ENCODE peak calls at places on chromosomes 2 and 18, in five cellular contexts. J is foreskin fibroblast, V is WTC11, D is neural crest cell, A is BJ. O is an unnamed sample.

GRCh38 chr2:189287982-189288494 is 108.5 kb upstream of the COL5A2 start:
- DNase-seq in J (peak; percentile 65), V (no peak), D (no peak), A (peak; percentile 55), O (no peak)

GRCh38 chr2:199463000-199463692 is 5.4 kb upstream of the SATB2 start:
- DNase-seq in J (peak; percentile 58), V (peak; percentile 87), D (peak; percentile 86), A (no peak), O (peak; percentile 65)

GRCh38 chr2:150167711-150168110 is 319.8 kb downstream of the RND3 start:
- DNase-seq in J (peak; percentile 41), V (no peak), D (no peak), A (peak; percentile 23), O (no peak)

GRCh38 chr18:62741118-62741566 is 25.8 kb downstream of the PHLPP1 start:
- DNase-seq in J (no peak), V (no peak), D (no peak), A (no peak), O (no peak)

GRCh38 chr2:60976875-60977561 is 40.5 kb upstream of the PEX13 start:
- DNase-seq in J (no peak), V (no peak), D (no peak), A (no peak), O (no peak)

GRCh38 chr18:44733069-44733753 is 52.5 kb downstream of the SETBP1 start:
- DNase-seq in J (peak; percentile 92), V (no peak), D (no peak), A (peak; percentile 60), O (peak; percentile 37)

GRCh38 chr2:165113414-165113813 is 90.4 kb downstream of the SCN3A start:
- DNase-seq in J (peak; percentile 0), V (no peak), D (no peak), A (no peak), O (no peak)

GRCh38 chr2:236951830-236952475 is 133.7 kb upstream of the COPS8 start:
- DNase-seq in J (no peak), V (no peak), D (no peak), A (no peak), O (no peak)

GRCh38 chr2:215878476-215879063 is 134.8 kb downstream of the MREG start:
- DNase-seq in J (no peak), V (no peak), D (no peak), A (peak; percentile 81), O (no peak)

GRCh38 chr2:176114120-176114929 is 2.3 kb upstream of the HOXD10 start:
- DNase-seq in J (no peak), V (no peak), D (no peak), A (no peak), O (no peak)

DNA sequence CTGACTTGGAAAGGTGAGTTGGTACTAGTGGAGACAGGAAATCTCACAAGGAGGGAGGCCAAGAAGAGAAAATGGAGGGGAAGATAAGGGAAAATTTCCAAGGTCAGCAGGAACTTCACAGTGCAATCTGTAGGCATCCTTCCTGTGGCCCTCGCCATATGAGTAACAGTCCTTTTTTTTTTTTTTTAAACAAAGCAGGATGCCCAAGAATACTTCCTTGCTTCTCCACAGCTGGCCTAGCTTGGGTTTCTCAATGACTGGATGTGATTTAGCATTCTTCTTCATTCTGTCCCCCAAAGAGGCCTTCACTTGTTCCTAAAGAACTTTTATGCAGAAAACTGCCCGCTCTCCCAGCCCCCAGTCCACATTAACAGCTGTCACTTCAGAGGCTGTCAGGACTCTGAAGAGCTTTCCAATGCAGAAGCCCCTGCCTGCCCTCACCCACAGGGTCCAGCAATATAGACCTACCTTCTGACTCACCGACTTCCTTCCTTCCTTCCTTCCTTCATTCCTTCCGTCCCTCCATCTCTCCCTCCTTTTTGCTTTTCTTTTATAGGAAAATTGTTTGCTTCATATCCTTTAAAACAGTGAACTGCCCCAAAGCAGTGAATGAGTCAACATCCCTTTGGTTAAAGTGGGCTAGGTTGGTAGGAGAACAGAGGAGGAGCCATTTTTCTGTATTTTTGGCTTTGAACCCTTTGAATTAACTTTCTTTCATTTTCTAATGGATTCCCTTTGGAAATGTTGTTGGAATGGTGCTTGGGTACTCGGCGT is 172.0 kb downstream of the MGAT5 start:
- DNase-seq in J (peak; percentile 24), V (no peak), D (no peak), A (no peak), O (no peak)
- TF ChIP-seq CTCF in J (no peak), V (no peak), D (no peak), A (no peak), O (no peak)

GRCh38 chr18:12308386-12309100 is 502 bp downstream of the TUBB6 start:
- DNase-seq in J (peak; percentile 91), V (peak; percentile 67), D (peak; percentile 53), A (peak; percentile 52), O (peak; percentile 77)

GRCh38 chr18:12305930-12306629 is 2.0 kb upstream of the TUBB6 start:
- DNase-seq in J (no peak), V (peak; percentile 42), D (no peak), A (no peak), O (no peak)

GRCh38 chr18:12307871-12308385 is at the start of gene TUBB6:
- DNase-seq in J (peak; percentile 89), V (peak; percentile 73), D (peak; percentile 54), A (no peak), O (peak; percentile 64)

GRCh38 chr18:12306752-12307151 is 1.3 kb upstream of the TUBB6 start:
- DNase-seq in J (no peak), V (no peak), D (no peak), A (no peak), O (no peak)

DNA sequence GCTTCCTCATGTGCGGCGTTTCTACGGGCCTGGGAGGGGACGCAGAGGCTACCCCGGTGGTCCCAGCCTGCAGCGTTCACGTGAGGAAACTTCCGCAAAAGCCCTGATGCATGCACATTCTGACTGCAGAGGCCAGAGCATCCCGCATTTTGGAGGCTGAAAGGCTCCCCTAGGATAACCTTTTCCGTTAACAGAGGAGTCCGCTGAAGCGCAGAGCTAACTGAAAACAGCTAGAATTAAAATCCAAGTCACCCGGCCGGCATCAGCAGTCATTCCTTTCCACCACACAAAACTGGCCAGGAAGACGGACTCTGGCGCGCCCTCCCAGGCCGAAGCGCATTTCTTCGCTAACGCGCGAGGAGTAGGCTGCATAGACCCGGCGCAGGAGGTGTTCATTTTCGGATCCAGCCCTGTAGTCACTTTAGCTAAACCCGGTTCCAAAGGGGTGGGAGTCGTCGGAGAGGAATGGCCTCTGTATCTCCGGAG is 747 bp upstream of the TUBB6 start:
- DNase-seq in J (peak; percentile 73), V (peak; percentile 55), D (peak; percentile 25), A (no peak), O (no peak)
- TF ChIP-seq CTCF in J (no peak), V (no peak), D (no peak), A (peak; percentile 43), O (no peak)

GRCh38 chr2:127434515-127434914 is 16.3 kb downstream of the PROC start:
- DNase-seq in J (no peak), V (no peak), D (no peak), A (no peak), O (peak; percentile 15)
- TF ChIP-seq CTCF in J (no peak), V (no peak), D (no peak), A (no peak), O (no peak)

GRCh38 chr2:21162615-21162878 is 38.8 kb downstream of the TDRD15 start:
- DNase-seq in J (no peak), V (no peak), D (no peak), A (no peak), O (no peak)

GRCh38 chr2:21161122-21161521 is 37.4 kb downstream of the TDRD15 start:
- DNase-seq in J (no peak), V (no peak), D (no peak), A (no peak), O (no peak)

GRCh38 chr2:21161832-21162614 is 38.3 kb downstream of the TDRD15 start:
- DNase-seq in J (no peak), V (no peak), D (no peak), A (no peak), O (no peak)

GRCh38 chr2:21163213-21163612 is 39.4 kb downstream of the TDRD15 start:
- DNase-seq in J (no peak), V (no peak), D (no peak), A (no peak), O (no peak)

DNA sequence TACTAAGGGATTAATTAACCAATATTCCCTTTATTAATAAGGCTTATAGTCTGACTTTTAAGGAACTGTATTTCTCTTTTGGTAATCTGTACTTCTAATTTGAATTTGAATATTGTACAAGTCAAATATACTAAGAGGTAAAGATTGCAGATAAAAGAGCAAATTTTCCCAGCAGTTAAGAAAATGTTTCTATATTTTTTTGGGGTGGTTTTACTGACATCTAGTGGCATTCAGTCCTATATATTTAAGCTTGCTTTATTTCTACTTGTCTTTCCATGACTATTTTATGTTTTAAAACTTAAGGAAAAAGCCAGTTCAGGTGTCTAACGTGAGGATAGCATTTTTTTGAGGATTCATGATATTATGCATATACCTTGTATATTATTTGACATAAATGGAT is 41.6 kb downstream of the TDRD15 start:
- DNase-seq in J (no peak), V (no peak), D (no peak), A (no peak), O (no peak)
- TF ChIP-seq CTCF in J (peak; percentile 4), V (no peak), D (peak; percentile 52), A (no peak), O (no peak)

GRCh38 chr2:96113367-96113677 is 3.0 kb downstream of the ADRA2B start:
- DNase-seq in J (no peak), V (peak; percentile 63), D (no peak), A (no peak), O (no peak)
- TF ChIP-seq CTCF in J (no peak), V (peak; percentile 40), D (no peak), A (no peak), O (no peak)

GRCh38 chr2:226798422-226799210 is 1.0 kb downstream of the IRS1 start:
- DNase-seq in J (no peak), V (peak; percentile 63), D (no peak), A (no peak), O (peak; percentile 41)
- TF ChIP-seq CTCF in J (peak; percentile 20), V (no peak), D (no peak), A (peak; percentile 38), O (no peak)

GRCh38 chr2:48566582-48566981 is 36.6 kb downstream of the STON1 start:
- DNase-seq in J (peak; percentile 36), V (peak; percentile 14), D (peak; percentile 24), A (no peak), O (no peak)
- TF ChIP-seq CTCF in J (peak; percentile 39), V (no peak), D (peak; percentile 52), A (peak; percentile 56), O (no peak)

O was measured in lung.